ENCODE peak calls at places on chromosomes 12 and 14, in six cellular contexts. A is substantia nigra, R is neural crest cell, D is AG08395, F is natural killer cell, C is transverse colon. T is an unnamed sample.

GRCh38 chr14:54881235-54881760 is 21.3 kb downstream of the GCH1 start:
- DNase-seq in F (no peak), A (no peak), C (no peak), D (peak), R (no peak), T (no peak)

GRCh38 chr14:39267592-39268112 is 33.9 kb downstream of the MIA2 start:
- DNase-seq in F (no peak), D (no peak), R (no peak), C (no peak), A (no peak), T (peak)

GRCh38 chr14:35669782-35670181 is 135.8 kb downstream of the INSM2 start:
- DNase-seq in A (no peak), F (no peak), D (peak), R (no peak), C (no peak), T (no peak)

GRCh38 chr14:64763089-64763782 is 59.0 kb downstream of the PLEKHG3 start:
- DNase-seq in R (no peak), F (no peak), D (no peak), C (no peak), A (no peak), T (no peak)

GRCh38 chr14:101705733-101706508 is 55.6 kb upstream of the PPP2R5C start:
- DNase-seq in C (peak), R (no peak), F (no peak), A (no peak), D (no peak), T (no peak)

GRCh38 chr12:57476162-57476992 is 3.3 kb downstream of the ARHGAP9 start:
- DNase-seq in D (no peak), C (peak), R (no peak), F (peak), A (no peak), T (no peak)

GRCh38 chr12:55729592-55730446 is 1.0 kb upstream of the CD63 start:
- DNase-seq in A (peak), R (peak), F (peak), D (peak), C (peak), T (peak)

GRCh38 chr14:69554500-69554899 is 20.2 kb downstream of the CCDC177 start:
- DNase-seq in A (peak), C (no peak), D (no peak), F (no peak), R (no peak), T (no peak)

GRCh38 chr12:124595444-124595843 is 28.0 kb upstream of the NCOR2 start:
- DNase-seq in R (no peak), C (no peak), D (no peak), A (no peak), F (no peak), T (no peak)

GRCh38 chr12:1644113-1644512 is 15.1 kb downstream of the WNT5B start:
- DNase-seq in C (no peak), D (no peak), A (no peak), R (no peak), F (no peak), T (no peak)

GRCh38 chr14:65487783-65488578 is 75.5 kb downstream of the FUT8 start:
- DNase-seq in R (no peak), C (no peak), A (no peak), D (no peak), F (no peak), T (no peak)

GRCh38 chr12:26290560-26290959 is 95.2 kb downstream of the SSPN start:
- DNase-seq in D (no peak), F (no peak), C (no peak), R (no peak), A (no peak), T (no peak)

GRCh38 chr14:51616724-51617409 is 34.8 kb upstream of the FRMD6 start:
- DNase-seq in D (peak), R (no peak), C (no peak), F (no peak), A (no peak), T (peak)

GRCh38 chr12:120759591-120760348 is 34.1 kb downstream of the ACADS start:
- DNase-seq in R (no peak), C (no peak), F (no peak), D (no peak), A (no peak), T (no peak)

GRCh38 chr12:121947966-121948365 is 29.6 kb downstream of the CFAP251 start:
- DNase-seq in F (no peak), C (no peak), R (no peak), A (no peak), D (no peak), T (no peak)

GRCh38 chr12:123253606-123254459 is 17.8 kb downstream of the CDK2AP1 start:
- DNase-seq in R (no peak), F (no peak), C (no peak), D (no peak), A (peak), T (no peak)

GRCh38 chr12:43861015-43861846 is 25.4 kb downstream of the TMEM117 start:
- DNase-seq in C (no peak), D (no peak), R (no peak), A (no peak), F (no peak), T (no peak)

GRCh38 chr12:112049351-112049750 is 36.1 kb downstream of the ERP29 start:
- DNase-seq in R (no peak), C (no peak), D (no peak), A (no peak), F (no peak), T (no peak)

GRCh38 chr14:85319998-85320397 is 209.9 kb upstream of the FLRT2 start:
- DNase-seq in D (no peak), R (no peak), C (no peak), A (no peak), F (no peak), T (no peak)

GRCh38 chr14:96727490-96727889 is 69.7 kb upstream of the VRK1 start:
- DNase-seq in C (no peak), R (no peak), A (no peak), D (no peak), F (no peak), T (no peak)

GRCh38 chr14:71165121-71165574 is 257.9 kb downstream of the PCNX1 start:
- DNase-seq in R (no peak), D (peak), A (no peak), F (no peak), C (peak), T (no peak)

GRCh38 chr14:49770212-49770817 is 2.4 kb downstream of the KLHDC2 start:
- DNase-seq in A (no peak), C (peak), D (no peak), F (no peak), R (no peak), T (no peak)

GRCh38 chr14:34989762-34990161 is 7.0 kb downstream of the SRP54 start:
- DNase-seq in R (no peak), C (no peak), A (no peak), D (no peak), F (no peak), T (no peak)